ENCODE peak calls at places on chromosomes 12 and 14, in four cellular contexts. J is MM.1S, Y is GM23248, H is GM23338. S is an unnamed sample.

GRCh38 chr12:75877588-75878381 is 153.8 kb downstream of the PHLDA1 start:
- DNase-seq in Y (peak), H (no peak), J (no peak), S (no peak)

GRCh38 chr14:72409047-72409446 is 476.8 kb downstream of the RGS6 start:
- DNase-seq in J (no peak), H (no peak), Y (no peak), S (no peak)

GRCh38 chr12:67884596-67884995 is 104.7 kb upstream of the IFNG-AS1 start:
- DNase-seq in J (no peak), H (no peak), Y (no peak), S (no peak)

GRCh38 chr12:34598851-34599529 is 576.7 kb downstream of the ALG10 start:
- DNase-seq in Y (no peak), H (no peak), J (no peak), S (no peak)

GRCh38 chr12:9870311-9870866 is 1.2 kb upstream of the CLEC2B start:
- DNase-seq in Y (peak), J (no peak), H (no peak), S (peak)

GRCh38 chr12:4027412-4027811 is 154.2 kb upstream of the PARP11 start:
- DNase-seq in J (no peak), H (no peak), Y (no peak), S (no peak)

GRCh38 chr14:33839193-33840076 is 111.4 kb downstream of the EGLN3 start:
- DNase-seq in Y (peak), H (peak), J (peak), S (peak)

GRCh38 chr14:77485256-77485655 is 13.4 kb downstream of the ISM2 start:
- DNase-seq in H (no peak), Y (peak), J (no peak), S (peak)

GRCh38 chr12:13465641-13466040 is 269.1 kb downstream of the EMP1 start:
- DNase-seq in J (no peak), H (no peak), Y (peak), S (no peak)

GRCh38 chr12:119406811-119407210 is 72.3 kb downstream of the CCDC60 start:
- DNase-seq in H (no peak), Y (no peak), J (no peak), S (no peak)

GRCh38 chr12:105252901-105253300 is 16.9 kb upstream of the APPL2 start:
- DNase-seq in J (no peak), Y (peak), H (no peak), S (no peak)

GRCh38 chr14:99939421-99939820 is 125.8 kb upstream of the EVL start:
- DNase-seq in Y (no peak), J (no peak), H (no peak), S (no peak)

GRCh38 chr14:54691525-54692260 is 124.8 kb downstream of the SAMD4A start:
- DNase-seq in J (peak), H (peak), Y (peak), S (peak)

GRCh38 chr12:62640910-62641448 is 174.4 kb downstream of the MON2 start:
- DNase-seq in J (peak), Y (peak), H (no peak), S (peak)

GRCh38 chr14:35877276-35877675 is 51.1 kb downstream of the BRMS1L start:
- DNase-seq in J (no peak), Y (no peak), H (no peak), S (peak)

GRCh38 chr12:79053394-79053793 is 188.8 kb downstream of the SYT1 start:
- DNase-seq in Y (no peak), J (no peak), H (no peak), S (no peak)

DNA sequence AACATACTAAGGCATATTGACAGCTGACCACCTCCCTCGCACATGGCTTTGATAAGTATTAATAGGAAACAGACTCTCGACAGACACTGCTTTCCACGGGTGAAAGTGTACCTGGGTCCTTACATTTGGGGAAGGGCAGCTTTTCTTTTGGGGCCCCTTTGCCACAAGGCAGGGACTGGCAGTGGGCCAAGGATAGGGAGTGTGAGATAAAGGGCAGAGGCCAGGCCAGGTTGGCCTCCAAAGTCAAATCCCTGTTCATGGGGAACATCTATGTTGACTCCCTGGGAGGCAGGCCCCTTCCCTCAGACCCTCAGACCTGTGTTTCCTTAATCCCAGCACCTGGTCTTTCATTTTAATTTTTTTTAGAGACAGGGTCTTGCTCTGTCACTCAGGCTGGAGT is 19.4 kb upstream of the FBXO21 start:
- DNase-seq in Y (no peak), J (no peak), H (no peak), S (no peak)
- TF ChIP-seq EZH2 in Y (no peak), J (no peak), H (no peak), S (no peak)

GRCh38 chr14:102824832-102825231 is 47.6 kb downstream of the TRAF3 start:
- DNase-seq in J (no peak), Y (peak), H (no peak), S (peak)
- TF ChIP-seq EZH2phosphoT487 in J (no peak), Y (no peak), H (no peak), S (no peak)

GRCh38 chr12:44875954-44876553 is at the start of gene NELL2:
- DNase-seq in H (peak), J (peak), Y (peak), S (peak)
- TF ChIP-seq EZH2 in H (no peak), J (no peak), Y (peak), S (peak)

GRCh38 chr12:93537769-93538168 is 34.7 kb upstream of the SOCS2 start:
- DNase-seq in J (no peak), Y (no peak), H (peak), S (no peak)

GRCh38 chr12:93541578-93542217 is 30.8 kb upstream of the SOCS2 start:
- DNase-seq in H (no peak), J (no peak), Y (no peak), S (no peak)

GRCh38 chr12:93539821-93540220 is 32.7 kb upstream of the SOCS2 start:
- DNase-seq in Y (no peak), H (no peak), J (no peak), S (no peak)

GRCh38 chr12:93536766-93537515 is 35.5 kb upstream of the SOCS2 start:
- DNase-seq in Y (peak), J (peak), H (no peak), S (no peak)

GRCh38 chr12:93540506-93540905 is 32.0 kb upstream of the SOCS2 start:
- DNase-seq in J (no peak), Y (no peak), H (no peak), S (no peak)
- TF ChIP-seq EZH2phosphoT487 in J (no peak), Y (no peak), H (no peak), S (no peak)

GRCh38 chr14:98728024-98728423 is 544.0 kb downstream of the BCL11B start:
- DNase-seq in H (no peak), J (no peak), Y (no peak), S (no peak)
- TF ChIP-seq EZH2 in H (no peak), J (no peak), Y (no peak), S (no peak)

DNA sequence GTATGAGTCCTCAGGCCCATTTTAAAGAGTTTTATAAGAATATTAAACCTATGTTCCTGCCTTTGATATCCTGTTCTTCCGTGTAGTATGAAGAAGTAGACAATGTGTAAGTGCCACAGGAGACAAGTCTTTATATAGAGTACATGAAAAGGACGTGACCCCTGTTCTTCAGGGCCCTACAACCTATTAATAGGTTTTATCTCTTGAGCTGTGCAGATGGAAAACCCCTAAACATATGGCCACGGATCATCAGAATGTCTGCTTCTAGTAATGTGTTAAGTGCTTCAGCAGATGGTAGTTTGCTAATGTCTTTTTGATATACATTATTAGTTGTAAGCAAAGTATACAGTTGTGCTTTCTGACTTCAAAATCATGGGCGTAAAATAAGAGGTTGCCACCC is 228.5 kb downstream of the PTPRO start:
- DNase-seq in Y (no peak), J (peak), H (no peak), S (no peak)
- TF ChIP-seq EZH2phosphoT487 in Y (no peak), J (no peak), H (no peak), S (no peak)